ENCODE peak calls at places on chromosome 4, in six cellular contexts. S is suprapubic skin, K is T-helper 1 cell, T is H7, J is T-helper 2 cell, Z is MM.1S. G is an unnamed sample.
A peak's percentile ranks its signal among the peaks of the same experiment; 100 is the strongest.

GRCh38 chr4:110616162-110617062 is 6.5 kb downstream of the PITX2 start:
- DNase-seq in S (no peak), K (no peak), T (peak; percentile 59), J (no peak), Z (no peak), G (no peak)

GRCh38 chr4:85720736-85721135 is 245.8 kb downstream of the ARHGAP24 start:
- DNase-seq in S (no peak), K (no peak), T (no peak), J (no peak), Z (no peak), G (peak; percentile 9)

GRCh38 chr4:100895572-100896197 is 377.9 kb upstream of the EMCN start:
- DNase-seq in S (no peak), K (no peak), T (no peak), J (no peak), Z (peak; percentile 71), G (no peak)

GRCh38 chr4:48346594-48346993 is 5.3 kb downstream of the SLAIN2 start:
- DNase-seq in S (no peak), K (no peak), T (no peak), J (no peak), Z (no peak), G (no peak)

GRCh38 chr4:78057600-78058560 is 757 bp downstream of the FRAS1 start:
- DNase-seq in S (peak; percentile 76), K (no peak), T (peak; percentile 38), J (no peak), Z (peak; percentile 33), G (peak; percentile 71)

GRCh38 chr4:26152051-26152450 is 168.8 kb upstream of the RBPJ start:
- DNase-seq in S (no peak), K (no peak), T (no peak), J (no peak), Z (no peak), G (no peak)

GRCh38 chr4:26028133-26028792 is 114.2 kb downstream of the SMIM20 start:
- DNase-seq in S (no peak), K (no peak), T (peak; percentile 49), J (no peak), Z (no peak), G (peak; percentile 61)

GRCh38 chr4:3484057-3484973 is 21.2 kb downstream of the DOK7 start:
- DNase-seq in S (no peak), K (no peak), T (no peak), J (no peak), Z (no peak), G (no peak)

GRCh38 chr4:141658316-141658715 is 21.9 kb downstream of the IL15 start:
- DNase-seq in S (no peak), K (no peak), T (no peak), J (no peak), Z (peak; percentile 56), G (no peak)

G was measured in mesendoderm.